ENCODE peak calls at places on chromosomes 13 and 19, in ten cellular contexts. A is stimulated activated CD8-positive, alpha-beta memory T cell treated with anti-CD3 and anti-CD28 coated beads, Interleukin-12 subunit alpha, Interleukin-12 subunit beta, amount 100 ng/mL, for 4 hours; P is activated CD4-positive, alpha-beta T cell treated with anti-CD3 and anti-CD28 coated beads, Interleukin-2, amount 50 U/mL, for 4 hours; X is ELR; B is fibroblast of the aortic adventitia; I is HTR-8/SVneo; H is smooth muscle cell of the brain vasculature; N is CD4-positive, alpha-beta T cell; F is effector CD8-positive, alpha-beta T cell; R is HFFc6. W is an unnamed sample.
A peak's percentile ranks its signal among the peaks of the same experiment; 100 is the strongest.

GRCh38 chr19:3683405-3683865 is 16.8 kb downstream of the PIP5K1C start:
- DNase-seq in B (no peak), X (peak; percentile 86), P (no peak), F (no peak), I (no peak), A (no peak), R (no peak), N (no peak), H (peak; percentile 67), W (no peak)

GRCh38 chr13:95073826-95074345 is 227.4 kb downstream of the ABCC4 start:
- DNase-seq in H (no peak), N (no peak), F (no peak), I (no peak), B (peak; percentile 6), P (no peak), X (peak; percentile 32), A (no peak), R (peak; percentile 9), W (no peak)

GRCh38 chr19:14440049-14440448 is 6.9 kb downstream of the PKN1 start:
- DNase-seq in H (no peak), F (peak; percentile 55), P (peak; percentile 63), A (peak; percentile 63), X (no peak), B (no peak), R (no peak), I (no peak), N (peak; percentile 72), W (peak; percentile 72)

GRCh38 chr13:112059457-112060317 is 7.3 kb upstream of the SOX1 start:
- DNase-seq in A (no peak), N (no peak), H (no peak), B (no peak), F (no peak), I (no peak), X (no peak), R (no peak), P (no peak), W (no peak)

GRCh38 chr19:55526216-55527196 is 10.4 kb downstream of the SBK2 start:
- DNase-seq in B (peak; percentile 63), P (no peak), N (no peak), R (peak; percentile 51), F (no peak), I (no peak), X (peak; percentile 48), A (no peak), H (peak; percentile 40), W (no peak)

GRCh38 chr13:23160241-23161175 is 20.3 kb upstream of the SGCG start:
- DNase-seq in R (no peak), N (no peak), F (no peak), I (no peak), B (no peak), P (no peak), A (no peak), X (peak; percentile 10), H (no peak), W (no peak)

GRCh38 chr13:32660227-32660626 is 74.0 kb downstream of the PDS5B start:
- DNase-seq in X (no peak), A (no peak), B (no peak), N (no peak), R (no peak), P (no peak), I (no peak), H (no peak), F (no peak), W (no peak)

GRCh38 chr13:61187471-61187870 is 228.2 kb downstream of the PCDH20 start:
- DNase-seq in I (no peak), B (no peak), H (no peak), A (no peak), R (no peak), F (no peak), P (no peak), N (no peak), X (no peak), W (no peak)

GRCh38 chr13:64248371-64249065 is 2832.9 kb upstream of the PCDH20 start:
- DNase-seq in F (no peak), A (no peak), I (peak; percentile 1), B (peak; percentile 20), N (no peak), H (no peak), X (peak; percentile 3), P (no peak), R (peak; percentile 38), W (no peak)

GRCh38 chr13:28532226-28533048 is 37.5 kb upstream of the FLT1 start:
- DNase-seq in B (no peak), R (no peak), H (no peak), I (no peak), F (no peak), A (no peak), X (peak; percentile 65), N (no peak), P (no peak), W (no peak)

GRCh38 chr19:16588824-16589577 is 16.8 kb upstream of the SLC35E1 start:
- DNase-seq in N (no peak), B (no peak), R (no peak), H (no peak), F (no peak), P (no peak), A (no peak), X (no peak), I (no peak), W (no peak)

GRCh38 chr19:44476559-44477408 is 23.5 kb downstream of the ZNF180 start:
- DNase-seq in N (no peak), R (peak; percentile 7), I (no peak), A (no peak), B (peak; percentile 21), X (peak; percentile 47), P (no peak), F (no peak), H (no peak), W (no peak)

GRCh38 chr13:46401432-46401831 is 14.4 kb upstream of the RUBCNL start:
- DNase-seq in B (no peak), A (no peak), P (no peak), X (no peak), R (no peak), H (no peak), F (no peak), N (no peak), I (no peak), W (no peak)

GRCh38 chr19:16883518-16883917 is 5.3 kb upstream of the F2RL3 start:
- DNase-seq in X (no peak), R (no peak), F (no peak), P (no peak), I (no peak), B (no peak), A (no peak), N (no peak), H (no peak), W (no peak)

GRCh38 chr13:74560325-74560724 is 426.1 kb upstream of the KLF12 start:
- DNase-seq in R (no peak), P (no peak), A (no peak), H (no peak), I (no peak), F (no peak), X (no peak), N (no peak), B (no peak), W (no peak)

GRCh38 chr19:48770223-48770622 is 14.9 kb downstream of the FGF21 start:
- DNase-seq in H (peak; percentile 26), I (no peak), P (no peak), A (no peak), R (peak; percentile 76), N (no peak), X (peak; percentile 68), B (peak; percentile 71), F (no peak), W (no peak)

GRCh38 chr13:71613347-71613746 is 253.7 kb downstream of the DACH1 start:
- DNase-seq in N (no peak), H (no peak), R (no peak), I (no peak), X (no peak), A (no peak), F (no peak), B (no peak), P (no peak), W (no peak)

GRCh38 chr19:40688294-40688693 is 2.2 kb downstream of the NUMBL start:
- DNase-seq in P (no peak), I (no peak), N (no peak), A (no peak), R (no peak), B (peak; percentile 11), H (no peak), X (no peak), F (no peak), W (no peak)

GRCh38 chr19:45641274-45642105 is 2.3 kb upstream of the EML2 start:
- DNase-seq in A (peak; percentile 46), H (no peak), X (peak; percentile 95), N (peak; percentile 42), B (peak; percentile 63), F (peak; percentile 18), R (peak; percentile 83), P (peak; percentile 40), I (peak; percentile 93), W (peak; percentile 82)

GRCh38 chr19:12828494-12828893 is 5.9 kb downstream of the RTBDN start:
- DNase-seq in N (no peak), R (no peak), F (no peak), X (peak; percentile 52), A (no peak), P (no peak), I (no peak), H (no peak), B (no peak), W (no peak)

GRCh38 chr13:42760949-42761348 is 20.4 kb upstream of the FAM216B start:
- DNase-seq in X (no peak), P (no peak), H (no peak), R (no peak), B (peak; percentile 82), A (no peak), I (no peak), F (no peak), N (no peak), W (no peak)

GRCh38 chr13:44231786-44232516 is 141.7 kb upstream of the SERP2 start:
- DNase-seq in X (peak; percentile 97), P (no peak), N (no peak), B (peak; percentile 99), R (peak; percentile 87), I (peak; percentile 79), A (no peak), F (no peak), H (no peak), W (no peak)

GRCh38 chr13:40243047-40243446 is 423.4 kb downstream of the FOXO1 start:
- DNase-seq in H (no peak), B (no peak), F (no peak), A (no peak), P (no peak), X (no peak), R (no peak), N (no peak), I (no peak), W (no peak)

GRCh38 chr13:37621811-37622361 is 23.3 kb upstream of the POSTN start:
- DNase-seq in X (no peak), I (no peak), A (no peak), B (peak; percentile 95), P (no peak), N (no peak), F (no peak), H (no peak), R (no peak), W (no peak)

GRCh38 chr19:47032171-47032811 is 12.7 kb downstream of the NPAS1 start:
- DNase-seq in P (peak; percentile 67), H (no peak), B (no peak), N (peak; percentile 62), A (peak; percentile 42), X (peak; percentile 38), R (no peak), I (no peak), F (peak; percentile 47), W (peak; percentile 48)

GRCh38 chr19:917323-918151 is at the start of gene KISS1R:
- DNase-seq in N (no peak), F (peak; percentile 11), A (no peak), I (no peak), P (no peak), R (no peak), H (no peak), X (peak; percentile 46), B (peak; percentile 12), W (peak; percentile 40)

GRCh38 chr19:29687244-29687896 is 22.1 kb downstream of the PLEKHF1 start:
- DNase-seq in B (peak; percentile 99), A (no peak), I (peak; percentile 31), P (no peak), F (no peak), R (peak; percentile 96), X (peak; percentile 91), N (no peak), H (no peak), W (no peak)

GRCh38 chr13:47555235-47555634 is 445.8 kb downstream of the SUCLA2 start:
- DNase-seq in F (no peak), H (no peak), X (peak; percentile 2), A (no peak), R (no peak), P (no peak), B (no peak), I (no peak), N (no peak), W (no peak)